ENCODE peak calls at places on chromosomes 6 and 20, in four cellular contexts. G is IMR-90; L is A549; P is CD4-positive, alpha-beta memory T cell. M is an unnamed sample.

GRCh38 chr20:63858393-63859165 is 2.7 kb upstream of the ABHD16B start:
- DNase-seq in G (peak; percentile 59), L (no peak), P (no peak), M (no peak)

GRCh38 chr6:112163295-112164257 is 76.2 kb downstream of the FAM229B start:
- DNase-seq in G (peak; percentile 31), L (peak; percentile 35), P (peak; percentile 62), M (no peak)

GRCh38 chr6:44116643-44117382 is 10.4 kb downstream of the MRPL14 start:
- DNase-seq in G (peak; percentile 93), L (no peak), P (no peak), M (no peak)

GRCh38 chr6:119129148-119129967 is 50.9 kb upstream of the FAM184A start:
- DNase-seq in G (peak; percentile 76), L (peak; percentile 20), P (peak; percentile 48), M (no peak)

GRCh38 chr6:21893778-21894177 is 300.2 kb downstream of the SOX4 start:
- DNase-seq in G (no peak), L (no peak), P (no peak), M (no peak)

GRCh38 chr6:1390071-1390804 is 862 bp downstream of the FOXF2 start:
- DNase-seq in G (peak; percentile 70), L (no peak), P (no peak), M (peak; percentile 8)

GRCh38 chr6:170210026-170210390 is 80.9 kb downstream of the DLL1 start:
- DNase-seq in G (no peak), L (no peak), P (no peak), M (no peak)

GRCh38 chr6:34247481-34248197 is 1.2 kb downstream of the SMIM29 start:
- DNase-seq in G (no peak), L (no peak), P (no peak), M (no peak)

GRCh38 chr6:137240168-137240567 is 21.0 kb upstream of the IFNGR1 start:
- DNase-seq in G (peak; percentile 83), L (no peak), P (no peak), M (peak; percentile 89)

GRCh38 chr20:37821691-37822655 is 81.0 kb upstream of the VSTM2L start:
- DNase-seq in G (peak; percentile 91), L (no peak), P (no peak), M (no peak)

GRCh38 chr20:35004051-35004725 is 48.5 kb downstream of the MYH7B start:
- DNase-seq in G (no peak), L (no peak), P (no peak), M (no peak)

GRCh38 chr6:4346659-4347333 is 211.4 kb upstream of the ECI2 start:
- DNase-seq in G (peak; percentile 39), L (no peak), P (no peak), M (no peak)

GRCh38 chr6:28742668-28743270 is 181.0 kb downstream of the TRIM27 start:
- DNase-seq in G (peak; percentile 72), L (peak; percentile 58), P (no peak), M (no peak)

GRCh38 chr6:111699123-111699522 is 93.4 kb upstream of the TRAF3IP2 start:
- DNase-seq in G (no peak), L (no peak), P (no peak), M (no peak)

GRCh38 chr20:37407573-37408002 is 61.6 kb downstream of the SRC start:
- DNase-seq in G (no peak), L (no peak), P (no peak), M (no peak)

GRCh38 chr6:73854998-73855718 is 159.2 kb downstream of the CD109 start:
- DNase-seq in G (peak; percentile 73), L (peak; percentile 1), P (peak; percentile 42), M (no peak)

GRCh38 chr6:116020738-116021137 is 40.0 kb downstream of the FRK start:
- DNase-seq in G (no peak), L (no peak), P (no peak), M (no peak)

GRCh38 chr20:39702716-39703349 is 740.7 kb downstream of the DHX35 start:
- DNase-seq in G (no peak), L (no peak), P (no peak), M (no peak)

GRCh38 chr20:21396921-21397340 is 395 bp downstream of the NKX2-4 start:
- DNase-seq in G (no peak), L (no peak), P (no peak), M (no peak)

GRCh38 chr6:162140453-162140852 is 587.1 kb downstream of the PRKN start:
- DNase-seq in G (no peak), L (no peak), P (no peak), M (no peak)

GRCh38 chr6:52632011-52632410 is 38.9 kb upstream of the TMEM14A start:
- DNase-seq in G (no peak), L (no peak), P (no peak), M (no peak)

GRCh38 chr20:57620274-57620990 is at the start of gene ZBP1:
- DNase-seq in G (no peak), L (no peak), P (peak; percentile 68), M (no peak)

GRCh38 chr6:16805190-16805860 is 44.1 kb upstream of the ATXN1 start:
- DNase-seq in G (no peak), L (no peak), P (no peak), M (peak; percentile 22)

GRCh38 chr6:168440520-168441433 is at the start of gene SMOC2:
- DNase-seq in G (no peak), L (no peak), P (no peak), M (no peak)

GRCh38 chr20:13022401-13023170 is 13.8 kb downstream of the SPTLC3 start:
- DNase-seq in G (peak; percentile 82), L (no peak), P (no peak), M (no peak)

GRCh38 chr20:47934761-47935160 is 149.5 kb upstream of the SULF2 start:
- DNase-seq in G (no peak), L (no peak), P (no peak), M (peak; percentile 97)

GRCh38 chr6:109449064-109449788 is 6.3 kb downstream of the MICAL1 start:
- DNase-seq in G (no peak), L (no peak), P (no peak), M (no peak)

GRCh38 chr6:44177691-44178423 is 19.2 kb downstream of the CAPN11 start:
- DNase-seq in G (peak; percentile 56), L (no peak), P (no peak), M (peak; percentile 1)

GRCh38 chr6:42028234-42029061 is 21.9 kb upstream of the TAF8 start:
- DNase-seq in G (peak; percentile 86), L (peak; percentile 62), P (no peak), M (no peak)

GRCh38 chr6:100283288-100283687 is 181.4 kb downstream of the SIM1 start:
- DNase-seq in G (peak; percentile 72), L (peak; percentile 12), P (no peak), M (no peak)

GRCh38 chr6:100289285-100289684 is 175.4 kb downstream of the SIM1 start:
- DNase-seq in G (no peak), L (no peak), P (no peak), M (no peak)

GRCh38 chr6:100288311-100288710 is 176.4 kb downstream of the SIM1 start:
- DNase-seq in G (no peak), L (no peak), P (no peak), M (no peak)
- H3K27ac ChIP-seq in G (no peak overlapping the region), L (no peak overlapping the region), P (no peak overlapping the region), M (no peak overlapping the region)

GRCh38 chr20:5608448-5609161 is 141.6 kb upstream of the SHLD1 start:
- DNase-seq in G (peak; percentile 62), L (no peak), P (no peak), M (no peak)
- H3K27ac ChIP-seq in G (peak overlapping the region; percentile 3), L (peak overlapping the region; percentile 92), P (peak overlapping the region; percentile 98), M (peak overlapping the region; percentile 93)

GRCh38 chr6:80469977-80470376 is 363.5 kb downstream of the BCKDHB start:
- DNase-seq in G (no peak), L (no peak), P (no peak), M (no peak)

GRCh38 chr6:80466981-80467380 is 360.5 kb downstream of the BCKDHB start:
- DNase-seq in G (no peak), L (no peak), P (no peak), M (no peak)

GRCh38 chr6:80467408-80467807 is 360.9 kb downstream of the BCKDHB start:
- DNase-seq in G (no peak), L (no peak), P (no peak), M (no peak)

GRCh38 chr6:80468398-80468797 is 361.9 kb downstream of the BCKDHB start:
- DNase-seq in G (no peak), L (no peak), P (no peak), M (no peak)

DNA sequence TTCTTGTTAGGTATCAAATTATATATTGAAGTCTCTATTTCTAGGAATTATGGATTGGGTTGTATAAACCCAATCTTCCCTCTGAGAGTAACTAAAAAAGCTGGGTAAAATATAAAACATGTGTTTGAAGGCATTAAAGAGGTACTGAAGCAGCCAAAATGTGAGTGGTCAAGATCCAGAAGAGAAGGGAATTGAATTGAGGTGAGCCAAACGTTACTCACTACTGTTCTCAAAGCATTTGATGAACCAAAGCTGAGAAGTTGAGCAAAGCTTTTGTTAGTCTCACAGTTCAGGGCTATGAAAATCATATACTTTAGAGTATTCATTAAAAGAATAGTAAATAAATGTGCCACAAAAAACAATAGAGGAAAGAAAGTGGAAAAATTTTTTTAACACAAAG is 365.8 kb downstream of the BCKDHB start:
- DNase-seq in G (peak; percentile 15), L (no peak), P (no peak), M (no peak)
- H3K27ac ChIP-seq in G (no peak overlapping the region), L (no peak overlapping the region), P (no peak overlapping the region), M (no peak overlapping the region)

GRCh38 chr6:134442073-134442472 is 124.2 kb upstream of the SGK1 start:
- DNase-seq in G (no peak), L (no peak), P (no peak), M (no peak)
- H3K27ac ChIP-seq in G (no peak overlapping the region), L (no peak overlapping the region), P (no peak overlapping the region), M (no peak overlapping the region)

DNA sequence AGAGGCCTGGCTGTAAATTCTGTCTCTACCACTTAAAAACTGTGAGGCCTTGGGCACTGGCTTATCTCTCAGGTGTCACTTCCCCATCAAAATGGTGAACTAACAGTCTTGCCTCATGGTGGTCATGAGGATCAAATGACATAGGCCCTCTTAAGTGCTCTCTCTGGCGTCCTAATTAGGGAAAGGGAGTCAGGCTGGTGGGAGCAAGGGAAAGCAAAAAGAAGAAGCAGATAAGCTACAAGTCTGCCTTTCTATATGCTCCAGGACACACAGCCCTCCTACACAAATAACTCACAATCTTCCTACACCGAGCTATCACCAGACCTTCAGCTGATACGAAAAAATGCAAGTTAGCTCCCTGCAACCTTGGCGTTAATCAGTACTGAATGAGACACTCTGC is 19.5 kb upstream of the SLC22A16 start:
- DNase-seq in G (no peak), L (no peak), P (no peak), M (no peak)
- H3K27ac ChIP-seq in G (no peak overlapping the region), L (no peak overlapping the region), P (no peak overlapping the region), M (no peak overlapping the region)